ENCODE peak calls at places on chromosomes 12 and 14, in ten cellular contexts. F is hippocampal formation, G is endothelial cell of umbilical vein, J is Kasumi-1, L is WTC11, H is left colon, A is nephron progenitor cell, O is sciatic nerve, X is HT-29, Y is fibroblast of the conjunctiva. D is an unnamed sample.

GRCh38 chr14:93538411-93538810 is 107.7 kb downstream of the UNC79 start:
- DNase-seq in L (peak; percentile 64), F (no peak), H (no peak), X (no peak), O (no peak), G (no peak), J (no peak), Y (no peak), A (peak; percentile 24), D (no peak)

GRCh38 chr14:85336817-85337216 is 193.1 kb upstream of the FLRT2 start:
- DNase-seq in G (peak; percentile 97), L (no peak), A (no peak), Y (no peak), F (no peak), J (no peak), O (no peak), X (no peak), H (no peak), D (peak; percentile 76)

GRCh38 chr12:75208851-75209781 is 523 bp downstream of the KCNC2 start:
- DNase-seq in H (no peak), A (peak; percentile 87), F (no peak), O (no peak), X (no peak), Y (no peak), L (peak; percentile 80), G (peak; percentile 27), J (no peak), D (peak; percentile 12)

GRCh38 chr12:6225630-6226001 is 25.4 kb downstream of the CD9 start:
- DNase-seq in G (no peak), A (no peak), H (no peak), O (no peak), Y (no peak), J (no peak), X (no peak), L (no peak), F (no peak), D (peak; percentile 57)

GRCh38 chr12:4270670-4271432 is 2.7 kb upstream of the CCND2 start:
- DNase-seq in L (peak; percentile 74), H (peak; percentile 75), O (peak; percentile 80), J (peak; percentile 43), Y (no peak), F (no peak), A (peak; percentile 71), G (peak; percentile 15), X (no peak), D (peak; percentile 48)

GRCh38 chr14:69643430-69644200 is 32.2 kb downstream of the SUSD6 start:
- DNase-seq in X (peak; percentile 90), F (no peak), L (no peak), H (peak; percentile 83), J (peak; percentile 51), O (no peak), Y (no peak), A (no peak), G (peak; percentile 89), D (peak; percentile 83)

GRCh38 chr14:103517626-103518415 is 4.8 kb downstream of the CKB start:
- DNase-seq in G (no peak), O (no peak), A (no peak), L (no peak), F (no peak), Y (no peak), X (no peak), H (peak; percentile 55), J (no peak), D (no peak)

GRCh38 chr12:28884861-28885260 is 264.2 kb upstream of the FAR2 start:
- DNase-seq in A (no peak), L (no peak), H (no peak), X (no peak), Y (no peak), G (no peak), J (no peak), O (no peak), F (no peak), D (no peak)

GRCh38 chr12:10027311-10028099 is 3.0 kb upstream of the CLEC9A start:
- DNase-seq in O (no peak), J (peak; percentile 39), Y (no peak), X (no peak), H (no peak), A (no peak), L (no peak), F (no peak), G (peak; percentile 22), D (no peak)

GRCh38 chr14:35855886-35856481 is 29.8 kb downstream of the BRMS1L start:
- DNase-seq in O (no peak), L (no peak), Y (no peak), J (peak; percentile 69), G (no peak), A (no peak), F (no peak), X (no peak), H (no peak), D (peak; percentile 61)

GRCh38 chr12:13124661-13125505 is 21.4 kb upstream of the GSG1 start:
- DNase-seq in A (no peak), Y (no peak), J (no peak), H (no peak), O (no peak), G (peak; percentile 89), L (no peak), X (peak; percentile 22), F (no peak), D (peak; percentile 84)

GRCh38 chr14:54727929-54728328 is 161.0 kb downstream of the SAMD4A start:
- DNase-seq in H (no peak), X (no peak), L (no peak), J (no peak), A (no peak), F (no peak), O (no peak), G (no peak), Y (no peak), D (no peak)

GRCh38 chr14:57508756-57509155 is 15.1 kb upstream of the CCDC198 start:
- DNase-seq in O (no peak), H (no peak), J (no peak), X (no peak), L (no peak), G (no peak), Y (no peak), A (no peak), F (no peak), D (no peak)

GRCh38 chr12:12673296-12673695 is 22.7 kb downstream of the GPR19 start:
- DNase-seq in F (no peak), X (no peak), G (no peak), H (no peak), A (no peak), Y (no peak), J (no peak), L (no peak), O (no peak), D (no peak)

GRCh38 chr14:55031190-55031589 is 4.2 kb downstream of the SOCS4 start:
- DNase-seq in X (no peak), J (no peak), G (peak; percentile 14), A (no peak), F (no peak), H (no peak), L (no peak), O (no peak), Y (no peak), D (no peak)

GRCh38 chr14:100610511-100611217 is 23.4 kb upstream of the BEGAIN start:
- DNase-seq in F (no peak), O (peak; percentile 45), X (no peak), Y (no peak), A (no peak), H (peak; percentile 57), L (no peak), J (no peak), G (no peak), D (no peak)

GRCh38 chr14:58914271-58914855 is 274.1 kb upstream of the DAAM1 start:
- DNase-seq in A (peak; percentile 8), G (no peak), Y (no peak), O (no peak), X (no peak), F (no peak), L (no peak), H (no peak), J (no peak), D (no peak)

GRCh38 chr12:68065163-68065562 is 75.9 kb downstream of the IFNG-AS1 start:
- DNase-seq in G (no peak), Y (no peak), L (no peak), X (no peak), O (no peak), J (no peak), F (no peak), A (no peak), H (no peak), D (no peak)

GRCh38 chr12:15525414-15525813 is 203.1 kb downstream of the PTPRO start:
- DNase-seq in O (no peak), Y (no peak), F (no peak), J (no peak), G (no peak), X (no peak), H (no peak), L (no peak), A (no peak), D (peak; percentile 16)

GRCh38 chr12:66035289-66035961 is 95.1 kb downstream of the LLPH start:
- DNase-seq in H (no peak), L (no peak), O (no peak), X (peak; percentile 71), Y (no peak), A (no peak), G (peak; percentile 71), F (no peak), J (peak; percentile 34), D (peak; percentile 74)

GRCh38 chr12:51393676-51394545 is 2.7 kb upstream of the GALNT6 start:
- DNase-seq in J (peak; percentile 72), F (no peak), Y (no peak), L (no peak), H (peak; percentile 23), G (peak; percentile 85), A (no peak), X (no peak), O (no peak), D (peak; percentile 85)

GRCh38 chr12:1117970-1118563 is 127.0 kb downstream of the ERC1 start:
- DNase-seq in G (peak; percentile 81), X (peak; percentile 90), O (peak; percentile 84), L (peak; percentile 66), H (peak; percentile 78), A (peak; percentile 76), F (peak; percentile 37), Y (peak; percentile 73), J (peak; percentile 28), D (peak; percentile 87)

GRCh38 chr12:25322918-25323773 is 72.4 kb upstream of the KRAS start:
- DNase-seq in F (no peak), L (no peak), X (no peak), G (peak; percentile 80), H (no peak), J (no peak), O (no peak), Y (no peak), A (no peak), D (peak; percentile 36)

GRCh38 chr14:93493054-93493453 is 62.3 kb downstream of the UNC79 start:
- DNase-seq in Y (no peak), O (no peak), G (no peak), L (no peak), J (peak; percentile 55), F (no peak), X (no peak), H (no peak), A (no peak), D (no peak)

GRCh38 chr14:91858536-91859275 is 8.6 kb downstream of the TC2N start:
- DNase-seq in F (no peak), H (no peak), A (no peak), O (no peak), L (no peak), G (peak; percentile 28), Y (peak; percentile 37), X (peak; percentile 55), J (no peak), D (peak; percentile 77)

GRCh38 chr12:14893471-14894250 is 8.0 kb upstream of the MGP start:
- DNase-seq in J (no peak), A (no peak), G (peak; percentile 75), Y (no peak), H (no peak), F (no peak), L (no peak), X (no peak), O (no peak), D (peak; percentile 74)

GRCh38 chr12:54984602-54985376 is at the start of gene TESPA1:
- DNase-seq in Y (no peak), H (peak; percentile 71), O (peak; percentile 75), F (no peak), L (no peak), A (no peak), G (no peak), X (no peak), J (peak; percentile 78), D (no peak)

GRCh38 chr14:54444003-54444402 is 2.8 kb upstream of the CNIH1 start:
- DNase-seq in F (no peak), A (no peak), J (no peak), O (no peak), X (no peak), H (no peak), L (no peak), Y (no peak), G (no peak), D (no peak)